ENCODE peak calls at places on chromosomes 6 and 20, in seven cellular contexts. X is GM12878, A is HepG2, T is HCT116, M is SK-N-SH, S is H1, P is K562. E is an unnamed sample.

GRCh38 chr6:135535989-135536414 is 38.5 kb upstream of the AHI1 start:
- DNase-seq in X (peak; percentile 4), A (peak; percentile 40), T (peak; percentile 31), M (peak; percentile 37), S (no peak), P (peak; percentile 53), E (peak; percentile 40)

GRCh38 chr6:90251295-90251992 is 45.2 kb downstream of the BACH2 start:
- DNase-seq in X (peak; percentile 19), A (no peak), T (no peak), M (no peak), S (no peak), P (no peak), E (no peak)

GRCh38 chr6:116101298-116101718 is 655 bp downstream of the NT5DC1 start:
- DNase-seq in X (no peak), A (no peak), T (no peak), M (no peak), S (no peak), P (peak; percentile 88), E (no peak)

GRCh38 chr6:69791065-69791471 is 5.7 kb downstream of the LMBRD1 start:
- DNase-seq in X (no peak), A (no peak), T (no peak), M (no peak), S (no peak), P (no peak), E (no peak)

GRCh38 chr6:128370072-128370471 is 150.3 kb downstream of the PTPRK start:
- DNase-seq in X (no peak), A (peak; percentile 43), T (no peak), M (no peak), S (no peak), P (no peak), E (no peak)

GRCh38 chr6:134111062-134111677 is 58.7 kb upstream of the SLC2A12 start:
- DNase-seq in X (no peak), A (peak; percentile 82), T (peak; percentile 58), M (peak; percentile 64), S (no peak), P (peak; percentile 83), E (peak; percentile 73)

GRCh38 chr20:46951405-46951804 is 56.8 kb downstream of the EYA2 start:
- DNase-seq in X (no peak), A (no peak), T (no peak), M (no peak), S (no peak), P (no peak), E (no peak)

GRCh38 chr20:41480054-41480770 is 113.6 kb upstream of the EMILIN3 start:
- DNase-seq in X (no peak), A (no peak), T (no peak), M (no peak), S (no peak), P (no peak), E (no peak)

GRCh38 chr6:153312633-153313032 is 181.6 kb upstream of the RGS17 start:
- DNase-seq in X (no peak), A (peak; percentile 31), T (peak; percentile 49), M (peak; percentile 75), S (peak; percentile 48), P (peak; percentile 4), E (no peak)

GRCh38 chr6:130296854-130297253 is 69.0 kb upstream of the TMEM200A start:
- DNase-seq in X (no peak), A (peak; percentile 15), T (peak; percentile 8), M (no peak), S (no peak), P (peak; percentile 12), E (peak; percentile 18)

GRCh38 chr6:163127587-163127986 is 286.9 kb upstream of the QKI start:
- DNase-seq in X (no peak), A (no peak), T (no peak), M (no peak), S (no peak), P (no peak), E (no peak)

GRCh38 chr6:161228911-161229591 is 44.8 kb downstream of the AGPAT4 start:
- DNase-seq in X (no peak), A (no peak), T (no peak), M (no peak), S (no peak), P (peak; percentile 87), E (no peak)

GRCh38 chr6:41200296-41200900 is 551 bp downstream of the TREML2 start:
- DNase-seq in X (peak; percentile 58), A (no peak), T (no peak), M (no peak), S (peak; percentile 44), P (peak; percentile 76), E (no peak)

GRCh38 chr6:41201784-41202181 is 834 bp upstream of the TREML2 start:
- DNase-seq in X (no peak), A (no peak), T (no peak), M (no peak), S (peak; percentile 35), P (peak; percentile 81), E (no peak)

GRCh38 chr6:41200901-41201783 is at the start of gene TREML2:
- DNase-seq in X (no peak), A (no peak), T (no peak), M (no peak), S (peak; percentile 43), P (peak; percentile 80), E (no peak)

GRCh38 chr6:41208439-41209106 is 7.6 kb upstream of the TREML2 start:
- DNase-seq in X (no peak), A (no peak), T (no peak), M (no peak), S (peak; percentile 29), P (no peak), E (no peak)

DNA sequence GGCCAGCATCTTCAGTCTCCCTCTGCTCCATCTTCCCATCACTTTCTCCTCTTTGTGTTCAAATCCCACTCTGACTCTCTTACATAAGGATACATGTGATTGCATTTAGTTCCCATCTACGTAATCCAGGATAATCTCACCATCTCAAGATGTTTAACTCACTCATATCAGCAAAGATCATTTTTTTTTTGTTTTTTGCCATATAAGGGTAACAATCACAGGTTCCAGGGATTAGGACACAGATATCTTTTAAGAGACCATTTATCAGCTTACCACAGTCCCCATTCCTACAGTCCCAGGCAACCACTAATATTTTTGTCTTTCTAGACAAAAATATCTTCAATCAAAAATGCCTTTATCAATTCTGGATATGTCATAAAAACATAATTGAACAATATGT is 3.2 kb upstream of the TREML2 start:
- DNase-seq in X (no peak), A (no peak), T (no peak), M (no peak), S (no peak), P (no peak), E (no peak)
- TF ChIP-seq JUND in X (no peak), A (no peak), T (no peak), M (no peak), S (no peak), P (no peak), E (no peak)

GRCh38 chr6:31829633-31830492 is 2.3 kb downstream of the HSPA1B start:
- DNase-seq in X (no peak), A (no peak), T (no peak), M (no peak), S (no peak), P (peak; percentile 57), E (no peak)
- TF ChIP-seq JUND in X (no peak), A (no peak), T (no peak), M (no peak), S (no peak), P (no peak), E (no peak)

GRCh38 chr6:18861182-18861581 is 474.0 kb downstream of the RNF144B start:
- DNase-seq in X (no peak), A (no peak), T (no peak), M (no peak), S (no peak), P (no peak), E (peak; percentile 29)
- TF ChIP-seq JUND in X (no peak), A (no peak), T (no peak), M (no peak), S (no peak), P (no peak), E (no peak)

GRCh38 chr6:18088419-18089296 is 33.8 kb downstream of the NHLRC1 start:
- DNase-seq in X (no peak), A (no peak), T (no peak), M (no peak), S (no peak), P (no peak), E (no peak)
- TF ChIP-seq JUND in X (no peak), A (no peak), T (no peak), M (no peak), S (no peak), P (no peak), E (no peak)

GRCh38 chr6:30885999-30886896 is 1.9 kb downstream of the DDR1 start:
- DNase-seq in X (no peak), A (peak; percentile 95), T (peak; percentile 83), M (peak; percentile 65), S (peak; percentile 91), P (peak; percentile 82), E (peak; percentile 76)
- TF ChIP-seq JUND in X (no peak), A (peak; percentile 74), T (no peak), M (peak; percentile 78), S (peak; percentile 94), P (peak; percentile 86), E (no peak)

E was measured in T47D.